ENCODE peak calls at places on chromosome 3, in four cellular contexts. C is HCT116, N is neural progenitor cell, S is GM23248. J is an unnamed sample.

GRCh38 chr3:141076821-141077571 is 25.8 kb downstream of the SPSB4 start:
- DNase-seq in C (no peak), N (peak), S (peak), J (no peak)

GRCh38 chr3:39911465-39912309 is 102.3 kb downstream of the MYRIP start:
- DNase-seq in C (no peak), N (no peak), S (peak), J (no peak)

GRCh38 chr3:45480218-45480617 is 91.8 kb downstream of the LARS2 start:
- DNase-seq in C (no peak), N (no peak), S (peak), J (no peak)

GRCh38 chr3:34419801-34420200 is 621.4 kb downstream of the PDCD6IP start:
- DNase-seq in C (no peak), N (peak), S (peak), J (peak)

GRCh38 chr3:52777127-52777958 is at the start of gene ITIH1:
- DNase-seq in C (no peak), N (peak), S (no peak), J (no peak)

GRCh38 chr3:123652346-123652984 is 67.6 kb upstream of the HACD2 start:
- DNase-seq in C (peak), N (peak), S (peak), J (peak)

GRCh38 chr3:74534611-74535010 is 79.8 kb downstream of the CNTN3 start:
- DNase-seq in C (no peak), N (no peak), S (no peak), J (no peak)

GRCh38 chr3:171770689-171771620 is 39.3 kb downstream of the PLD1 start:
- DNase-seq in C (no peak), N (no peak), S (peak), J (no peak)

GRCh38 chr3:99952306-99952705 is 134.6 kb downstream of the CMSS1 start:
- DNase-seq in C (no peak), N (no peak), S (peak), J (no peak)

GRCh38 chr3:24573576-24573975 is 78.9 kb upstream of the THRB start:
- DNase-seq in C (no peak), N (no peak), S (no peak), J (no peak)

GRCh38 chr3:15645740-15646490 is 44.4 kb downstream of the BTD start:
- DNase-seq in C (peak), N (no peak), S (peak), J (no peak)

GRCh38 chr3:172099495-172099808 is 60.1 kb downstream of the FNDC3B start:
- DNase-seq in C (no peak), N (no peak), S (no peak), J (peak)

GRCh38 chr3:117844676-117845075 is 1135.1 kb downstream of the TUSC7 start:
- DNase-seq in C (no peak), N (no peak), S (peak), J (no peak)

GRCh38 chr3:96869316-96869715 is 54.9 kb downstream of the EPHA6 start:
- DNase-seq in C (no peak), N (no peak), S (no peak), J (no peak)

GRCh38 chr3:147943265-147943945 is 534.2 kb downstream of the ZIC1 start:
- DNase-seq in C (peak), N (no peak), S (peak), J (no peak)

GRCh38 chr3:62688050-62688449 is 187.2 kb downstream of the CADPS start:
- DNase-seq in C (no peak), N (no peak), S (peak), J (no peak)

GRCh38 chr3:49570033-49570654 is 15.9 kb downstream of the BSN start:
- DNase-seq in C (no peak), N (no peak), S (no peak), J (no peak)

GRCh38 chr3:194422188-194422587 is 23.1 kb upstream of the GP5 start:
- DNase-seq in C (no peak), N (no peak), S (peak), J (no peak)

GRCh38 chr3:160049570-160049969 is 60.9 kb downstream of the IL12A start:
- DNase-seq in C (no peak), N (no peak), S (no peak), J (no peak)

GRCh38 chr3:39146611-39147373 is 6.6 kb downstream of the CSRNP1 start:
- DNase-seq in C (peak), N (no peak), S (peak), J (peak)

GRCh38 chr3:152835311-152836102 is 576 bp downstream of the P2RY1 start:
- DNase-seq in C (no peak), N (peak), S (peak), J (no peak)

GRCh38 chr3:157920804-157921203 is 185.4 kb downstream of the SHOX2 start:
- DNase-seq in C (no peak), N (peak), S (no peak), J (no peak)

GRCh38 chr3:128033102-128033501 is 19.1 kb upstream of the SEC61A1 start:
- DNase-seq in C (no peak), N (no peak), S (peak), J (no peak)

GRCh38 chr3:146326875-146327543 is 76.1 kb upstream of the PLSCR4 start:
- DNase-seq in C (peak), N (peak), S (peak), J (peak)

GRCh38 chr3:69181592-69182211 is 59.3 kb upstream of the LMOD3 start:
- DNase-seq in C (no peak), N (peak), S (peak), J (no peak)

GRCh38 chr3:71232175-71232679 is 351.3 kb downstream of the FOXP1 start:
- DNase-seq in C (no peak), N (no peak), S (no peak), J (no peak)

GRCh38 chr3:71228156-71228885 is 355.2 kb downstream of the FOXP1 start:
- DNase-seq in C (no peak), N (no peak), S (no peak), J (no peak)

GRCh38 chr3:71231680-71232079 is 351.8 kb downstream of the FOXP1 start:
- DNase-seq in C (no peak), N (no peak), S (no peak), J (no peak)

GRCh38 chr3:71229905-71230657 is 353.4 kb downstream of the FOXP1 start:
- DNase-seq in C (no peak), N (peak), S (no peak), J (no peak)

GRCh38 chr3:71232895-71233294 is 350.6 kb downstream of the FOXP1 start:
- DNase-seq in C (no peak), N (no peak), S (no peak), J (no peak)
- H2AFZ ChIP-seq in C (no peak), N (no peak), S (no peak), J (no peak)

GRCh38 chr3:185537369-185537970 is 14.9 kb downstream of the LIPH start:
- DNase-seq in C (peak), N (no peak), S (peak), J (peak)
- H2AFZ ChIP-seq in C (no peak), N (peak), S (peak), J (peak)

GRCh38 chr3:192170659-192171058 is 556.7 kb downstream of the FGF12 start:
- DNase-seq in C (no peak), N (no peak), S (no peak), J (no peak)
- H2AFZ ChIP-seq in C (no peak), N (no peak), S (no peak), J (no peak)

DNA sequence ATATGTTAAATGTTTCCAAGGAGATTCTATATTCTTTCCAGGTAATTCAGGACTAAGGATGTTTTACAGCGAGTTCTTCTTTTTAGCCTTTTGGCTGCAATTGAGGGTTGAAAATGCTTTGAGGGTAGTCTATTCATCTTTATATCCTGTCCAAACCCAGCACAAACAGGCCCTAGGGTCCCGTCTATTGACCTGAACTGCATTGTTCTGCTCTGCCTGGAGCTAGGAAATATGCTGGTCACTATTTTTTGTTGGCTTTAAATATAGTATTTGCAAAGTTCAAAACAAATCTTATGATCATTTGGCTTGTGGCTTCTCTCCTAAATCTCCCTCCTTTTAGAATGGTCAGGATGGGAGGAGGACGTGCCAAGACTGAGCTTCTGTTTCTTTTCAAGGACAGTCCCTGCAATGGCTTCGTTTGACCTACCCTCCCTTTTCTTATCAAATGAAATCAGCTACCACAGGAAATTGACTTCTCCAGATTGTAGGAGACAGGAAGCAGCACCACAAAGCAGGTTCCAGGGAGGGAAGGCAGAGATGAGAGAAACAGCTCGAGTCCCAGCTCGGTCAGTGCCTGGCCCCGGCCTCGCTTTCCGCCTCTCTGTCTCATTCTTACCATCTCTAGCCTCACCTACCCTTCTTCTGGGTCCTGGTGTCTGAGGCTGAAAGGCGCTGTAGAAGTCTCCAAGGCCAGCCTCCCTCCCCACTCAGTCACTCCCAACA is 27.6 kb upstream of the NRROS start:
- DNase-seq in C (no peak), N (no peak), S (no peak), J (no peak)
- H2AFZ ChIP-seq in C (peak), N (peak), S (peak), J (peak)

DNA sequence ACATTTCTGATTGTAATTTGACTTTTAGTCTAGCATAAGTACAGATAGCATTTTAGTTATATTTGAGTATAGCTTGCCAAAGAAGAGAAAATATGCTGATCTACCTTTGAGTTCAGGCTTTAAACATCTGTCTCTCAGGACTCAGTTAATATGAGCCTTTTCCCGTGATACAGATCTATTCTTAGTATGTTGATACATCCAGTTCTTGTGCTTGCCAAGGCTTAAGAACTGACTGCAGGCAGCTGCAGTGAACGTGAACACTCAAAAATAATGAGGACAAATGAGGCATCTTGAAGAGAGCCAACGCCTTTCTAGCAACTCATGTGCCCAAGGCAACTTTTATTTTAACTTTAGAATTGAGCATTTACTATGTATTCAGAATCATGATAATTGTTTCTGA is 325.5 kb downstream of the SI start:
- DNase-seq in C (no peak), N (no peak), S (no peak), J (no peak)
- H2AFZ ChIP-seq in C (no peak), N (no peak), S (no peak), J (no peak)

GRCh38 chr3:65828706-65829105 is 210.0 kb downstream of the MAGI1 start:
- DNase-seq in C (no peak), N (no peak), S (peak), J (no peak)
- H2AFZ ChIP-seq in C (no peak), N (no peak), S (peak), J (no peak)